ENCODE peak calls at places on chromosomes 6 and 20, in nine cellular contexts. One of them, this sample, is unnamed.

GRCh38 chr6:91816335-91816734 is 1229.5 kb upstream of the MAP3K7 start:
- DNase-seq in cardiac fibroblast: no peak
- DNase-seq in NCI-H2107: no peak
- DNase-seq in hepatocyte: no peak
- DNase-seq in C1 segment of cervical spinal cord: no peak
- DNase-seq in WTC11: no peak
- DNase-seq in HTR-8/SVneo: no peak
- DNase-seq in AG10803: no peak
- DNase-seq in choroid plexus epithelial cell: no peak
- DNase-seq in this sample: no peak

GRCh38 chr20:3685341-3685740 is 3.5 kb upstream of the ADAM33 start:
- DNase-seq in cardiac fibroblast: no peak
- DNase-seq in hepatocyte: no peak
- DNase-seq in HTR-8/SVneo: no peak
- DNase-seq in WTC11: no peak
- DNase-seq in choroid plexus epithelial cell: no peak
- DNase-seq in NCI-H2107: no peak
- DNase-seq in AG10803: no peak
- DNase-seq in C1 segment of cervical spinal cord: no peak
- DNase-seq in this sample: no peak

GRCh38 chr20:47719625-47720024 is 65.7 kb downstream of the SULF2 start:
- DNase-seq in cardiac fibroblast: no peak
- DNase-seq in NCI-H2107: no peak
- DNase-seq in C1 segment of cervical spinal cord: no peak
- DNase-seq in WTC11: no peak
- DNase-seq in AG10803: no peak
- DNase-seq in hepatocyte: no peak
- DNase-seq in choroid plexus epithelial cell: no peak
- DNase-seq in HTR-8/SVneo: no peak
- DNase-seq in this sample: no peak

GRCh38 chr6:168584251-168584650 is 143.3 kb downstream of the SMOC2 start:
- DNase-seq in NCI-H2107: no peak
- DNase-seq in cardiac fibroblast: no peak
- DNase-seq in AG10803: no peak
- DNase-seq in WTC11: no peak
- DNase-seq in choroid plexus epithelial cell: no peak
- DNase-seq in hepatocyte: no peak
- DNase-seq in C1 segment of cervical spinal cord: no peak
- DNase-seq in HTR-8/SVneo: no peak
- DNase-seq in this sample: no peak

GRCh38 chr20:62479218-62479617 is 3.4 kb upstream of the GATA5 start:
- DNase-seq in NCI-H2107: no peak
- DNase-seq in hepatocyte: no peak
- DNase-seq in choroid plexus epithelial cell: no peak
- DNase-seq in HTR-8/SVneo: no peak
- DNase-seq in cardiac fibroblast: no peak
- DNase-seq in AG10803: no peak
- DNase-seq in C1 segment of cervical spinal cord: no peak
- DNase-seq in WTC11: no peak
- DNase-seq in this sample: no peak

GRCh38 chr6:797479-798077 is 104.6 kb upstream of the EXOC2 start:
- DNase-seq in HTR-8/SVneo: peak
- DNase-seq in C1 segment of cervical spinal cord: peak
- DNase-seq in AG10803: peak
- DNase-seq in WTC11: peak
- DNase-seq in hepatocyte: peak
- DNase-seq in cardiac fibroblast: peak
- DNase-seq in choroid plexus epithelial cell: peak
- DNase-seq in NCI-H2107: no peak
- DNase-seq in this sample: peak

GRCh38 chr20:13105864-13106457 is 97.2 kb downstream of the SPTLC3 start:
- DNase-seq in HTR-8/SVneo: peak
- DNase-seq in cardiac fibroblast: peak
- DNase-seq in WTC11: no peak
- DNase-seq in hepatocyte: peak
- DNase-seq in AG10803: peak
- DNase-seq in choroid plexus epithelial cell: peak
- DNase-seq in NCI-H2107: no peak
- DNase-seq in C1 segment of cervical spinal cord: no peak
- DNase-seq in this sample: peak

GRCh38 chr6:90500458-90500857 is 86.4 kb downstream of the MAP3K7 start:
- DNase-seq in AG10803: no peak
- DNase-seq in NCI-H2107: no peak
- DNase-seq in cardiac fibroblast: no peak
- DNase-seq in C1 segment of cervical spinal cord: no peak
- DNase-seq in hepatocyte: no peak
- DNase-seq in HTR-8/SVneo: no peak
- DNase-seq in WTC11: no peak
- DNase-seq in choroid plexus epithelial cell: no peak
- DNase-seq in this sample: no peak

GRCh38 chr6:149766156-149766768 is 16.7 kb downstream of the PCMT1 start:
- DNase-seq in AG10803: peak
- DNase-seq in NCI-H2107: no peak
- DNase-seq in HTR-8/SVneo: no peak
- DNase-seq in WTC11: no peak
- DNase-seq in choroid plexus epithelial cell: peak
- DNase-seq in C1 segment of cervical spinal cord: no peak
- DNase-seq in cardiac fibroblast: peak
- DNase-seq in hepatocyte: no peak
- DNase-seq in this sample: no peak

GRCh38 chr6:39102024-39102820 is 12.8 kb downstream of the SAYSD1 start:
- DNase-seq in WTC11: peak
- DNase-seq in hepatocyte: peak
- DNase-seq in AG10803: peak
- DNase-seq in NCI-H2107: no peak
- DNase-seq in C1 segment of cervical spinal cord: no peak
- DNase-seq in HTR-8/SVneo: no peak
- DNase-seq in cardiac fibroblast: peak
- DNase-seq in choroid plexus epithelial cell: peak
- DNase-seq in this sample: no peak

GRCh38 chr20:61886721-61887658 is 178.7 kb downstream of the TAF4 start:
- DNase-seq in NCI-H2107: peak
- DNase-seq in HTR-8/SVneo: peak
- DNase-seq in cardiac fibroblast: peak
- DNase-seq in hepatocyte: peak
- DNase-seq in C1 segment of cervical spinal cord: peak
- DNase-seq in AG10803: peak
- DNase-seq in WTC11: peak
- DNase-seq in choroid plexus epithelial cell: peak
- DNase-seq in this sample: no peak

GRCh38 chr6:133202610-133203343 is 38.4 kb upstream of the EYA4 start:
- DNase-seq in WTC11: no peak
- DNase-seq in NCI-H2107: no peak
- DNase-seq in C1 segment of cervical spinal cord: no peak
- DNase-seq in AG10803: no peak
- DNase-seq in hepatocyte: no peak
- DNase-seq in cardiac fibroblast: peak
- DNase-seq in HTR-8/SVneo: no peak
- DNase-seq in choroid plexus epithelial cell: no peak
- DNase-seq in this sample: no peak

GRCh38 chr6:25017932-25018581 is 82.3 kb upstream of the RIPOR2 start:
- DNase-seq in AG10803: peak
- DNase-seq in choroid plexus epithelial cell: peak
- DNase-seq in NCI-H2107: no peak
- DNase-seq in hepatocyte: peak
- DNase-seq in cardiac fibroblast: peak
- DNase-seq in C1 segment of cervical spinal cord: no peak
- DNase-seq in WTC11: peak
- DNase-seq in HTR-8/SVneo: peak
- DNase-seq in this sample: no peak

GRCh38 chr20:6668546-6668945 is 98.9 kb upstream of the BMP2 start:
- DNase-seq in cardiac fibroblast: no peak
- DNase-seq in WTC11: no peak
- DNase-seq in choroid plexus epithelial cell: no peak
- DNase-seq in C1 segment of cervical spinal cord: no peak
- DNase-seq in hepatocyte: no peak
- DNase-seq in HTR-8/SVneo: no peak
- DNase-seq in AG10803: no peak
- DNase-seq in NCI-H2107: no peak
- DNase-seq in this sample: no peak

GRCh38 chr6:114008331-114008730 is 37.4 kb upstream of the HDAC2 start:
- DNase-seq in cardiac fibroblast: peak
- DNase-seq in AG10803: no peak
- DNase-seq in NCI-H2107: no peak
- DNase-seq in hepatocyte: no peak
- DNase-seq in C1 segment of cervical spinal cord: no peak
- DNase-seq in HTR-8/SVneo: no peak
- DNase-seq in choroid plexus epithelial cell: peak
- DNase-seq in WTC11: no peak
- DNase-seq in this sample: no peak

GRCh38 chr6:158322724-158323560 is 10.7 kb downstream of the TULP4 start:
- DNase-seq in cardiac fibroblast: peak
- DNase-seq in AG10803: peak
- DNase-seq in hepatocyte: peak
- DNase-seq in C1 segment of cervical spinal cord: no peak
- DNase-seq in WTC11: no peak
- DNase-seq in HTR-8/SVneo: peak
- DNase-seq in choroid plexus epithelial cell: peak
- DNase-seq in NCI-H2107: no peak
- DNase-seq in this sample: no peak

GRCh38 chr6:68709882-68710281 is 74.8 kb downstream of the ADGRB3 start:
- DNase-seq in WTC11: no peak
- DNase-seq in NCI-H2107: no peak
- DNase-seq in C1 segment of cervical spinal cord: no peak
- DNase-seq in AG10803: no peak
- DNase-seq in choroid plexus epithelial cell: no peak
- DNase-seq in hepatocyte: no peak
- DNase-seq in cardiac fibroblast: no peak
- DNase-seq in HTR-8/SVneo: no peak
- DNase-seq in this sample: no peak

GRCh38 chr6:52650946-52651345 is 20.0 kb upstream of the TMEM14A start:
- DNase-seq in NCI-H2107: no peak
- DNase-seq in WTC11: no peak
- DNase-seq in cardiac fibroblast: no peak
- DNase-seq in hepatocyte: no peak
- DNase-seq in AG10803: peak
- DNase-seq in C1 segment of cervical spinal cord: no peak
- DNase-seq in choroid plexus epithelial cell: peak
- DNase-seq in HTR-8/SVneo: no peak
- DNase-seq in this sample: no peak

GRCh38 chr6:34795836-34796425 is 4.0 kb downstream of the BLTP3A start:
- DNase-seq in NCI-H2107: no peak
- DNase-seq in C1 segment of cervical spinal cord: no peak
- DNase-seq in choroid plexus epithelial cell: peak
- DNase-seq in WTC11: no peak
- DNase-seq in hepatocyte: peak
- DNase-seq in AG10803: peak
- DNase-seq in HTR-8/SVneo: no peak
- DNase-seq in cardiac fibroblast: peak
- DNase-seq in this sample: peak

GRCh38 chr6:16136536-16137450 is 7.9 kb downstream of the MYLIP start:
- DNase-seq in C1 segment of cervical spinal cord: no peak
- DNase-seq in NCI-H2107: no peak
- DNase-seq in hepatocyte: no peak
- DNase-seq in cardiac fibroblast: peak
- DNase-seq in WTC11: no peak
- DNase-seq in AG10803: peak
- DNase-seq in HTR-8/SVneo: peak
- DNase-seq in choroid plexus epithelial cell: peak
- DNase-seq in this sample: peak

GRCh38 chr6:146594495-146594894 is 4.3 kb upstream of the ADGB start:
- DNase-seq in cardiac fibroblast: no peak
- DNase-seq in HTR-8/SVneo: no peak
- DNase-seq in C1 segment of cervical spinal cord: no peak
- DNase-seq in AG10803: no peak
- DNase-seq in NCI-H2107: no peak
- DNase-seq in WTC11: no peak
- DNase-seq in choroid plexus epithelial cell: no peak
- DNase-seq in hepatocyte: no peak
- DNase-seq in this sample: no peak

GRCh38 chr6:39088331-39088730 is 26.7 kb downstream of the SAYSD1 start:
- DNase-seq in choroid plexus epithelial cell: peak
- DNase-seq in cardiac fibroblast: peak
- DNase-seq in HTR-8/SVneo: peak
- DNase-seq in NCI-H2107: no peak
- DNase-seq in hepatocyte: peak
- DNase-seq in C1 segment of cervical spinal cord: no peak
- DNase-seq in WTC11: peak
- DNase-seq in AG10803: peak
- DNase-seq in this sample: no peak